ENCODE peak calls at places on chromosome 4, in five cellular contexts. Q is LoVo, I is HTR-8/SVneo, A is left colon, Y is Caki2. P is an unnamed sample.

GRCh38 chr4:109733728-109734127 is 3.9 kb upstream of the PLA2G12A start:
- DNase-seq in Q (no peak), I (no peak), A (no peak), Y (no peak), P (no peak)

GRCh38 chr4:149008415-149009025 is 566.3 kb upstream of the NR3C2 start:
- DNase-seq in Q (no peak), I (no peak), A (no peak), Y (no peak), P (no peak)

GRCh38 chr4:78432896-78433295 is 118.7 kb upstream of the ANXA3 start:
- DNase-seq in Q (peak), I (no peak), A (no peak), Y (no peak), P (no peak)

GRCh38 chr4:26707342-26707741 is 123.5 kb downstream of the TBC1D19 start:
- DNase-seq in Q (no peak), I (no peak), A (no peak), Y (no peak), P (no peak)

GRCh38 chr4:129403848-129404247 is 307.9 kb downstream of the C4orf33 start:
- DNase-seq in Q (no peak), I (no peak), A (no peak), Y (no peak), P (no peak)

GRCh38 chr4:186845137-186845842 is 121.6 kb upstream of the FAT1 start:
- DNase-seq in Q (peak), I (peak), A (peak), Y (peak), P (peak)

GRCh38 chr4:139815646-139816601 is 150.3 kb downstream of the MGST2 start:
- DNase-seq in Q (no peak), I (peak), A (peak), Y (no peak), P (peak)

GRCh38 chr4:189835505-189835904 is 105.2 kb upstream of the FRG1 start:
- DNase-seq in Q (no peak), I (no peak), A (no peak), Y (no peak), P (no peak)

GRCh38 chr4:140754918-140755810 is 1.0 kb downstream of the TBC1D9 start:
- DNase-seq in Q (no peak), I (peak), A (no peak), Y (no peak), P (no peak)

GRCh38 chr4:78014889-78015886 is 41.9 kb upstream of the FRAS1 start:
- DNase-seq in Q (no peak), I (no peak), A (no peak), Y (no peak), P (no peak)

GRCh38 chr4:113781439-113782040 is 20.0 kb upstream of the CAMK2D start:
- DNase-seq in Q (peak), I (no peak), A (no peak), Y (no peak), P (no peak)

GRCh38 chr4:164904941-164905340 is 28.0 kb downstream of the APELA start:
- DNase-seq in Q (no peak), I (no peak), A (no peak), Y (no peak), P (no peak)

GRCh38 chr4:76611164-76611563 is 176.1 kb downstream of the SHROOM3 start:
- DNase-seq in Q (no peak), I (no peak), A (no peak), Y (peak), P (no peak)

GRCh38 chr4:182874946-182875345 is 42.2 kb downstream of the DCTD start:
- DNase-seq in Q (no peak), I (no peak), A (no peak), Y (no peak), P (peak)

GRCh38 chr4:77174426-77174825 is 17.4 kb downstream of the CCNG2 start:
- DNase-seq in Q (no peak), I (no peak), A (no peak), Y (no peak), P (no peak)